ENCODE peak calls at places on chromosomes 3 and 15, in eight cellular contexts. H is posterior cingulate gyrus; R is EH; C is GM04503; I is nephron progenitor cell; F is fibroblast of villous mesenchyme; E is AG08396; L is activated CD4-positive, alpha-beta T cell treated with anti-CD3 and anti-CD28 coated beads, Interleukin-2, amount 50 U/mL, for 1 hour. J is an unnamed sample.

GRCh38 chr15:70199601-70200000 is 101.9 kb upstream of the TLE3 start:
- DNase-seq in C (no peak), R (peak), F (no peak), H (no peak), I (no peak), E (no peak), L (no peak), J (no peak)

GRCh38 chr3:127488740-127489139 is 101.8 kb downstream of the TPRA1 start:
- DNase-seq in L (no peak), R (no peak), E (no peak), C (no peak), F (no peak), I (no peak), H (no peak), J (no peak)

GRCh38 chr3:122349171-122349570 is 24.1 kb downstream of the CSTA start:
- DNase-seq in L (no peak), R (no peak), C (no peak), H (no peak), E (no peak), I (no peak), F (peak), J (no peak)

GRCh38 chr3:112778298-112779008 is 68.2 kb downstream of the CD200R1L start:
- DNase-seq in C (peak), I (no peak), R (peak), E (peak), L (no peak), H (no peak), F (peak), J (no peak)

GRCh38 chr3:13235079-13235478 is 161.8 kb upstream of the IQSEC1 start:
- DNase-seq in C (no peak), R (no peak), H (no peak), I (no peak), E (no peak), F (no peak), L (no peak), J (no peak)

GRCh38 chr15:70201376-70201775 is 103.7 kb upstream of the TLE3 start:
- DNase-seq in H (no peak), R (no peak), I (no peak), E (no peak), F (no peak), L (no peak), C (no peak), J (no peak)

GRCh38 chr3:122932251-122932967 is 95.2 kb downstream of the SEMA5B start:
- DNase-seq in R (no peak), H (no peak), C (no peak), I (no peak), L (no peak), F (no peak), E (no peak), J (no peak)

GRCh38 chr15:24898715-24899278 is 56.0 kb upstream of the SNRPN start:
- DNase-seq in F (no peak), I (no peak), R (no peak), C (no peak), L (no peak), H (no peak), E (no peak), J (no peak)

GRCh38 chr3:149539491-149539890 is 65.0 kb downstream of the TM4SF4 start:
- DNase-seq in H (no peak), R (no peak), I (no peak), E (no peak), L (no peak), F (no peak), C (no peak), J (no peak)

GRCh38 chr3:116338713-116339112 is 106.6 kb downstream of the LSAMP start:
- DNase-seq in R (no peak), H (no peak), I (no peak), F (no peak), C (no peak), L (no peak), E (no peak), J (no peak)

GRCh38 chr3:194782767-194783404 is 97.2 kb downstream of the FAM43A start:
- DNase-seq in E (no peak), R (peak), I (no peak), L (no peak), F (peak), C (no peak), H (no peak), J (no peak)

GRCh38 chr3:127754411-127755304 is 67.7 kb downstream of the MGLL start:
- DNase-seq in I (no peak), L (no peak), E (no peak), C (no peak), R (no peak), F (no peak), H (no peak), J (peak)